ENCODE peak calls at places on chromosome 1, in four cellular contexts. B is tibial nerve, E is fibroblast of the aortic adventitia, D is Panc1. L is an unnamed sample.

GRCh38 chr1:39973503-39974135 is 18.7 kb downstream of the MFSD2A start:
- DNase-seq in B (peak), E (peak), D (peak), L (peak)

GRCh38 chr1:26799479-26800133 is 11.9 kb downstream of the PIGV start:
- DNase-seq in B (no peak), E (peak), D (no peak), L (peak)

GRCh38 chr1:8938232-8939117 is 7.2 kb upstream of the CA6 start:
- DNase-seq in B (no peak), E (no peak), D (no peak), L (no peak)

GRCh38 chr1:51728611-51729155 is 111.8 kb downstream of the OSBPL9 start:
- DNase-seq in B (no peak), E (no peak), D (no peak), L (no peak)

GRCh38 chr1:7962011-7962335 is 462 bp downstream of the PARK7 start:
- DNase-seq in B (no peak), E (no peak), D (no peak), L (no peak)

GRCh38 chr1:109827986-109828385 is 64.3 kb upstream of the EPS8L3 start:
- DNase-seq in B (no peak), E (no peak), D (no peak), L (no peak)

GRCh38 chr1:74053407-74053806 is 144.6 kb downstream of the LRRIQ3 start:
- DNase-seq in B (no peak), E (no peak), D (no peak), L (no peak)

GRCh38 chr1:15343099-15343498 is 66.6 kb upstream of the EFHD2 start:
- DNase-seq in B (no peak), E (no peak), D (no peak), L (no peak)

GRCh38 chr1:8318436-8318835 is 522 bp downstream of the SLC45A1 start:
- DNase-seq in B (no peak), E (no peak), D (no peak), L (no peak)

GRCh38 chr1:83087851-83088250 is 911.1 kb downstream of the TTLL7 start:
- DNase-seq in B (no peak), E (no peak), D (no peak), L (no peak)

GRCh38 chr1:151888972-151889570 is 20.2 kb downstream of the THEM4 start:
- DNase-seq in B (no peak), E (peak), D (no peak), L (no peak)

GRCh38 chr1:230758705-230759354 is 11.6 kb downstream of the CAPN9 start:
- DNase-seq in B (no peak), E (peak), D (no peak), L (no peak)

GRCh38 chr1:115840615-115841460 is at the start of gene NHLH2:
- DNase-seq in B (no peak), E (no peak), D (no peak), L (no peak)

GRCh38 chr1:184483101-184483813 is 96.4 kb downstream of the C1orf21 start:
- DNase-seq in B (peak), E (peak), D (no peak), L (peak)

GRCh38 chr1:234326493-234327366 is 46.5 kb upstream of the COA6 start:
- DNase-seq in B (peak), E (peak), D (no peak), L (peak)

GRCh38 chr1:18948913-18949688 is 7.4 kb downstream of the IFFO2 start:
- DNase-seq in B (no peak), E (peak), D (no peak), L (peak)

GRCh38 chr1:18950415-18951026 is 6.0 kb downstream of the IFFO2 start:
- DNase-seq in B (no peak), E (no peak), D (no peak), L (no peak)

GRCh38 chr1:18949689-18950414 is 6.6 kb downstream of the IFFO2 start:
- DNase-seq in B (no peak), E (peak), D (no peak), L (peak)

GRCh38 chr1:18951818-18952391 is 4.6 kb downstream of the IFFO2 start:
- DNase-seq in B (no peak), E (no peak), D (no peak), L (no peak)

GRCh38 chr1:18951416-18951815 is 5.1 kb downstream of the IFFO2 start:
- DNase-seq in B (no peak), E (no peak), D (no peak), L (no peak)
- TF ChIP-seq CTCF in B (no peak), E (no peak), D (no peak), L (no peak)

DNA sequence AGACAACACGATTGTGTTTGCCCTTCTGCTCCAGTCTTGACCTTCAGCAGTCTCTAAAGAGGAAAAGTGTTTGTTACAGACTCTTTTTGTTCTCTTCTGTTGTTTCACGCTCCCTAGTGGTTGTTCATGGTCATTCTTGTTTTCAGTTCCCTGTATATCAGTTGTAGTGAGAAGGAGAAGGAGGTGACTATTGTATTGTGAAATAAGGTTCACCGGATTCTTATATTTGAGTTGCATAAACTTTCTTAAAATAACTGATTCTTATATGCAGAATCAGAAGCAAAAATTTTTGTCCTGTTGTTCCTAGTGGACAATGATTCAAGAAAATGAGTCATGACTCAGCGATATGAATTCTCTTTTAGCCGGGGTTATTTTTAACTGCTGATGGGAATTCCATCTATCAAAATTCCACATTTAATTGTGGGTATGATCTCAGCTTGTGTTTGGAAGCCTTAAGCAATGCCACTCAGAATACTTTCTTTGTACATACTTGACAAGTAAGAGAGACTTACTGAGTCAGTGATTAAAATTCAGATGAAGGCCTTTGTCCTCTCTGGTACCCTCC is 152.2 kb downstream of the CLEC20A start:
- DNase-seq in B (no peak), E (peak), D (peak), L (peak)
- TF ChIP-seq CTCF in B (no peak), E (peak), D (peak), L (peak)

DNA sequence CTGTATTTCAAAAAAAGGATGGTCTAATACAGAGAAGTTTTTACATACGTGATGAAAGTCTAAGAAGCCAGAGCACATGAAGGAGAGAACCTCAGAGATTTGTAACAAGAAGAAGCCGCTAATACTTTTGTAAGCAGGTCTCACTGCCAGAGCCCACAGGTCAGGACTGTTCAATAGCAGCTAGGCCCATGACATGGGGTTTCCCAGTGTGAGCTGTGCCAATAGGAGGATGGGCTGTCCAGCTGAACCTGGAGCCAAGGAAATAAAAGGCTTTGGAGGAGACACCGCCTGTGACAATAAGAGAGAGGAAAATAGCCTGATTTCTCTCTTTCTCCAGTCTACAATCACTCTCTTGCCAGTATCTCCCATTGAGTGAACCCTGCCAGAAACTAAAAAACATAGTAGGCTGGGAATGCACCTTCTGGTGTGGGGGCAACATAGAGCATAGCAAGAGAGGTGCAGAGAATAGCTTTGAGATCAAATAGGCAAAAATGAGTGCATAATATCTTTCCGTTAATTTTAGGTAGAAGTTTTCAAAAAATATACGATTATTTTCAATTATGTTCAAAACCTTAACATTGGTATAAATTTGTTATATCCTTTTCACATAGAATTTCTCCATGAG is 360.3 kb downstream of the NEGR1 start:
- DNase-seq in B (no peak), E (no peak), D (no peak), L (no peak)
- TF ChIP-seq CTCF in B (no peak), E (no peak), D (no peak), L (no peak)

DNA sequence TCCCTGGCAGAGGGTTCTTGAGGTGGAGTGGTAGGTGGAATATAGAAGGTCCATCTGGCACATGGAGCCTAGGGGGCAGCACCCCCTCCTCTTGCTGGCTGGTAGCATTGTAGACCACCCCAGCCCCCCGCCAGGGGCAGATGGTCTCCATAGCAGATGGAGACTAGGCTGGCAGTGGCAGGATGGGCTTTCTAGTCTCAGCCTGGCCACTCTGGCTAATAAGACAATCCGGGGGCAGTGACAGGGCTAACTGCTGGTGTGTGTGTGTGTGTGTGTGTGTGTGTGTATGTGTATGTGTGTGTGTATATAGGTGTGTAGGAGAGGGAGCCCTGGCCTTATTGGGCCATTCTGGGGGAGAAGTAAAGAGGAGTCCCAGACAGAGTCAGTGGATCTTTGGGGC is 16.1 kb downstream of the UTP11 start:
- DNase-seq in B (no peak), E (no peak), D (no peak), L (no peak)
- TF ChIP-seq CTCF in B (no peak), E (no peak), D (no peak), L (peak)

GRCh38 chr1:46412853-46413595 is 18.9 kb downstream of the FAAH start:
- DNase-seq in B (no peak), E (no peak), D (no peak), L (no peak)

GRCh38 chr1:46415514-46415913 is 21.4 kb downstream of the FAAH start:
- DNase-seq in B (no peak), E (no peak), D (no peak), L (no peak)

GRCh38 chr1:46411601-46412341 is 17.7 kb downstream of the FAAH start:
- DNase-seq in B (no peak), E (no peak), D (no peak), L (no peak)

GRCh38 chr1:46411010-46411405 is 16.9 kb downstream of the FAAH start:
- DNase-seq in B (no peak), E (no peak), D (no peak), L (no peak)

DNA sequence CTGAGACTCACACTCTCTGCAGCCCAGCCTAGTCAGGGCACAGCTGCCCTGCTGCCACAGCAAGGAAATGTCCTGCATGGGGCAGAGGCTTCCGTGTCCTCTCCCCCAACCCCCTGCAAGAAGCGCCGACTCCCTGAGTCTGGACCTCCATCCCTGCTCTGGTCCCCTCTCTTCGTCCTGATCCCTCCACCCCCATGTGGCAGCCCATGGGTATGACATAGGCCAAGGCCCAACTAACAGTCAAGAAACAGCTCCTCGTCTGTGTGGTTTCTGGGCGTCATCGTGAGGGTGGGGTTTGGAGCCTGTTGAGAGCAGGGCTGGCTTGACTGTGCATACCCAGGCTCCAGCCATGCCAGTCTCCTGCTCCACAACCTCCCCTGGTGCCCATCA is 19.5 kb downstream of the FAAH start:
- DNase-seq in B (no peak), E (no peak), D (no peak), L (peak)
- TF ChIP-seq CTCF in B (no peak), E (peak), D (no peak), L (peak)

L was measured in HFFc6.